ENCODE peak calls at places on chromosomes 6 and 20, in ten cellular contexts. R is ascending aorta; P is hepatocyte; F is brain microvascular endothelial cell; W is endodermal cell; Y is uterus; N is CD8-positive, alpha-beta T cell; G is mammary epithelial cell; J is pancreas; A is fibroblast of lung. T is an unnamed sample.

GRCh38 chr20:49589747-49590146 is 21.8 kb upstream of the PTGIS start:
- DNase-seq in J (no peak), Y (no peak), P (no peak), A (no peak), W (no peak), R (no peak), N (no peak), F (no peak), G (no peak), T (no peak)

GRCh38 chr20:57000441-57000968 is 265.9 kb downstream of the BMP7 start:
- DNase-seq in R (no peak), P (no peak), Y (no peak), A (no peak), G (peak; percentile 74), F (no peak), J (no peak), N (no peak), W (no peak), T (no peak)

GRCh38 chr6:41450581-41450980 is 95.6 kb upstream of the FOXP4 start:
- DNase-seq in F (no peak), N (no peak), J (no peak), A (no peak), W (no peak), R (no peak), G (no peak), Y (no peak), P (no peak), T (no peak)

GRCh38 chr6:41537359-41537758 is 8.8 kb upstream of the FOXP4 start:
- DNase-seq in N (no peak), F (no peak), W (no peak), Y (no peak), A (no peak), J (no peak), G (no peak), R (no peak), P (peak; percentile 52), T (no peak)

GRCh38 chr20:14507711-14508110 is 170.3 kb upstream of the FLRT3 start:
- DNase-seq in G (no peak), R (no peak), N (no peak), F (no peak), Y (no peak), W (no peak), A (no peak), J (no peak), P (peak; percentile 10), T (no peak)

GRCh38 chr20:33629533-33629932 is 32.6 kb upstream of the C20orf144 start:
- DNase-seq in R (no peak), P (no peak), A (no peak), F (no peak), G (no peak), Y (no peak), J (no peak), W (no peak), N (no peak), T (no peak)

GRCh38 chr6:169070506-169071176 is 183.0 kb downstream of the THBS2 start:
- DNase-seq in J (no peak), Y (peak; percentile 95), A (peak; percentile 100), N (no peak), F (peak; percentile 100), R (peak; percentile 97), G (peak; percentile 98), P (peak; percentile 80), W (no peak), T (no peak)

GRCh38 chr6:158649289-158650143 is at the start of gene SYTL3:
- DNase-seq in N (peak; percentile 82), R (peak; percentile 85), A (peak; percentile 88), F (peak; percentile 72), J (no peak), P (no peak), Y (peak; percentile 43), W (peak; percentile 31), G (peak; percentile 48), T (peak; percentile 75)

GRCh38 chr6:124463271-124463670 is 499.0 kb upstream of the RNF217 start:
- DNase-seq in F (no peak), J (no peak), Y (no peak), R (no peak), A (no peak), P (no peak), W (no peak), G (no peak), N (no peak), T (no peak)

GRCh38 chr6:25250878-25251277 is 28.3 kb upstream of the CARMIL1 start:
- DNase-seq in J (no peak), W (no peak), N (no peak), F (peak; percentile 33), G (peak; percentile 97), R (no peak), Y (no peak), A (peak; percentile 67), P (no peak), T (no peak)

GRCh38 chr6:109465772-109466171 is 10.2 kb upstream of the MICAL1 start:
- DNase-seq in A (no peak), W (no peak), P (no peak), Y (no peak), N (no peak), J (no peak), G (no peak), F (no peak), R (peak; percentile 51), T (no peak)

GRCh38 chr6:9409126-9409525 is 973.8 kb upstream of the SLC35B3 start:
- DNase-seq in N (no peak), J (no peak), A (no peak), P (no peak), Y (no peak), G (no peak), F (no peak), W (no peak), R (no peak), T (no peak)

GRCh38 chr6:54191460-54191859 is 80.2 kb downstream of the MLIP start:
- DNase-seq in P (peak; percentile 34), Y (no peak), W (no peak), A (peak; percentile 52), F (peak; percentile 68), R (no peak), G (peak; percentile 10), N (no peak), J (no peak), T (no peak)

GRCh38 chr6:147170269-147170668 is 33.9 kb upstream of the STXBP5 start:
- DNase-seq in Y (no peak), G (peak; percentile 78), P (no peak), F (peak; percentile 85), R (no peak), J (no peak), N (no peak), A (peak; percentile 97), W (no peak), T (no peak)

GRCh38 chr20:46349742-46350056 is 41.4 kb upstream of the CDH22 start:
- DNase-seq in J (no peak), G (no peak), A (no peak), Y (no peak), F (no peak), W (no peak), N (no peak), R (no peak), P (peak; percentile 31), T (no peak)
- H3K27ac ChIP-seq in J (no peak overlapping the region), G (no peak overlapping the region), A (peak overlapping the region; percentile 40), Y (no peak overlapping the region), F (peak overlapping the region; percentile 89), W (peak overlapping the region; percentile 88), N (no peak overlapping the region), R (no peak overlapping the region), P (peak overlapping the region; percentile 76), T (no peak overlapping the region)

DNA sequence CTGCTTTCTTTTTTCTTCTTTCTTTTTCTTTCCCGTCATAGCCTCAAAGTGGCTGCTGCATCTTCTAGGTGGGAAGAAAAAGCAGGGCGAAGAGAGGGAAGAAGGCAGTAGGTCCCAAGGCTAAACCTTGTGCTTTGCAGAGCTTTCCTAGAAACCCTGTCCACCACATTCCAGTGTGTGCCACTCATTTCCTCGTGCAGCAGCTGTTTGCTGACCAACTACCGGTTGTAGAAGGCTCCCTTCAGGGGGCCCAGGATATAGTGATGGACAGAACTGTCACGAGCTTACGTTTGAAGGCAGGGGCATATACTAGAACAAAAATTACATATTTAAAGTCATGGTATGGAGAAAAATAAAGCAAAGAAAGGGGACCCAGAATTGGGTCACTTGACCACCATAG is 103.0 kb downstream of the SASH1 start:
- DNase-seq in N (no peak), G (peak; percentile 9), F (peak; percentile 77), P (no peak), R (no peak), J (no peak), W (peak; percentile 28), A (peak; percentile 68), Y (no peak), T (no peak)
- H3K27ac ChIP-seq in N (no peak overlapping the region), G (no peak overlapping the region), F (peak overlapping the region; percentile 8), P (no peak overlapping the region), R (no peak overlapping the region), J (no peak overlapping the region), W (no peak overlapping the region), A (no peak overlapping the region), Y (no peak overlapping the region), T (no peak overlapping the region)

DNA sequence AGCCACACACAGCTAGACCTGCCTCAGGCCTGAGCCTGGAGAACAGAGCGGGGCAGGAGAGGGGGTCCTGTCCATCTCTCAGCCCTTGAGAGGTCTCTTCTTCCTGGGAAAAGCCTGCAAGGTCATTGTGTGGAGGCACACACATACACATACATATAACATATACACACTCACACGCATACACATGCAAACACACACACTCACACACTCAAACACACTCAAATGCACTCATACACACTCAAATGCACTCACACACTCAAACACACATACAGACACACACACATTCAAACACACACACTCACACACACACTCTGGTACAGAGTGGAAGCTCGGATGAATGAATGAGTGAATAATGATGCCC is 515 bp downstream of the TLDC2 start:
- DNase-seq in G (no peak), J (no peak), R (no peak), Y (no peak), W (no peak), A (no peak), N (no peak), F (no peak), P (no peak), T (no peak)
- H3K27ac ChIP-seq in G (no peak overlapping the region), J (no peak overlapping the region), R (no peak overlapping the region), Y (no peak overlapping the region), W (no peak overlapping the region), A (no peak overlapping the region), N (no peak overlapping the region), F (no peak overlapping the region), P (peak overlapping the region; percentile 72), T (no peak overlapping the region)

GRCh38 chr6:68635706-68636513 is 828 bp downstream of the ADGRB3 start:
- DNase-seq in R (peak; percentile 72), N (no peak), F (peak; percentile 3), J (no peak), Y (peak; percentile 36), P (peak; percentile 37), W (peak; percentile 72), A (no peak), G (no peak), T (no peak)
- H3K27ac ChIP-seq in R (peak overlapping the region; percentile 77), N (no peak overlapping the region), F (no peak overlapping the region), J (no peak overlapping the region), Y (peak overlapping the region; percentile 82), P (peak overlapping the region; percentile 11), W (peak overlapping the region; percentile 35), A (no peak overlapping the region), G (no peak overlapping the region), T (no peak overlapping the region)

T was measured in effector memory CD4-positive, alpha-beta T cell.